ENCODE peak calls at places on chromosomes 1 and 21, in seven cellular contexts. C is GM12878; I is CD4-positive, alpha-beta T cell; X is GM13977; H is fibroblast of mammary gland; G is transverse colon; Z is fibroblast of lung. F is an unnamed sample.

GRCh38 chr21:42021751-42022430 is 11.7 kb upstream of the ZBTB21 start:
- DNase-seq in C (no peak), I (no peak), X (no peak), H (no peak), G (no peak), Z (no peak), F (no peak)

GRCh38 chr1:83060216-83060615 is 938.7 kb downstream of the TTLL7 start:
- DNase-seq in C (no peak), I (no peak), X (no peak), H (no peak), G (no peak), Z (no peak), F (no peak)

GRCh38 chr1:38029725-38030511 is 16.7 kb downstream of the POU3F1 start:
- DNase-seq in C (peak; percentile 75), I (peak; percentile 36), X (peak; percentile 77), H (peak; percentile 72), G (peak; percentile 21), Z (peak; percentile 57), F (peak; percentile 26)

GRCh38 chr1:165633624-165634023 is 2.6 kb downstream of the MGST3 start:
- DNase-seq in C (no peak), I (no peak), X (no peak), H (peak; percentile 68), G (no peak), Z (peak; percentile 54), F (no peak)

GRCh38 chr21:42537106-42537742 is 23.6 kb downstream of the SLC37A1 start:
- DNase-seq in C (no peak), I (no peak), X (peak; percentile 68), H (no peak), G (no peak), Z (peak; percentile 17), F (no peak)

GRCh38 chr21:46161800-46162592 is 6.6 kb upstream of the FTCD start:
- DNase-seq in C (no peak), I (no peak), X (no peak), H (no peak), G (no peak), Z (no peak), F (no peak)

GRCh38 chr1:212669102-212669501 is 30.5 kb downstream of the BATF3 start:
- DNase-seq in C (no peak), I (no peak), X (no peak), H (peak; percentile 31), G (no peak), Z (peak; percentile 18), F (no peak)

GRCh38 chr1:20678599-20678998 is 17.4 kb upstream of the DDOST start:
- DNase-seq in C (peak; percentile 57), I (no peak), X (peak; percentile 61), H (no peak), G (no peak), Z (no peak), F (no peak)

GRCh38 chr1:15526021-15526489 is 593 bp upstream of the DNAJC16 start:
- DNase-seq in C (no peak), I (no peak), X (no peak), H (no peak), G (peak; percentile 46), Z (no peak), F (peak; percentile 59)

GRCh38 chr1:50700226-50701020 is 259.6 kb downstream of the FAF1 start:
- DNase-seq in C (no peak), I (no peak), X (no peak), H (no peak), G (no peak), Z (no peak), F (no peak)

GRCh38 chr1:231862611-231863010 is 236.0 kb downstream of the DISC1 start:
- DNase-seq in C (no peak), I (no peak), X (no peak), H (no peak), G (no peak), Z (no peak), F (no peak)

GRCh38 chr1:184021666-184022198 is 15.8 kb downstream of the COLGALT2 start:
- DNase-seq in C (no peak), I (no peak), X (no peak), H (no peak), G (no peak), Z (no peak), F (no peak)

GRCh38 chr1:235239821-235240220 is 78.8 kb upstream of the RBM34 start:
- DNase-seq in C (no peak), I (no peak), X (no peak), H (no peak), G (no peak), Z (no peak), F (no peak)

GRCh38 chr1:160781129-160781808 is 14.7 kb upstream of the LY9 start:
- DNase-seq in C (no peak), I (no peak), X (no peak), H (no peak), G (peak; percentile 78), Z (no peak), F (peak; percentile 56)

GRCh38 chr21:25708467-25709065 is 26.1 kb downstream of the ATP5PF start:
- DNase-seq in C (no peak), I (peak; percentile 42), X (peak; percentile 41), H (peak; percentile 64), G (peak; percentile 21), Z (peak; percentile 69), F (no peak)

GRCh38 chr1:8970870-8971337 is 25.2 kb downstream of the CA6 start:
- DNase-seq in C (peak; percentile 11), I (peak; percentile 32), X (peak; percentile 57), H (no peak), G (no peak), Z (no peak), F (no peak)

DNA sequence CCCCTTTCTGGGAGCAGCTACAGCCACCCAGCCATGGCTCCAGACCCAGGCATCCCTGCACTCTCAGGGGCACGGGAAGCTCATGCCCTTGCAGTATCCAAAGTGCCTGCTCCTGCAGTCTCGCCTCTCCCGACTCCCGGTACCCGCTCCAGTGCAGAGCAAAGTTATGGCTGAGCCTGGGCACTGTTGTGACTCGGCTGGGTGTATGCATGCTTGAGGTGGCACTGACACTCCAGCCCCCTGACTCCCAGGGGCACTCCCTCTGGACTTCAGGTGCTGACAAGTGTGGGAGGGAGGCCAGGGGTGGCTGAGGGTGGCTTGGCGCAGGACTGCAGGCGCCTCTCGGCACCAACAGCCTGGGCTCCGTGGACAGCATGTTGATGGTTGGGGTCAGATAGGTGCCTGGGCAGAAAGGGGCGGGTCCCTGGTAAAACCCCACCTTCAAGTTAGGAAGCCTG is 580.1 kb upstream of the ADGRL2 start:
- DNase-seq in C (no peak), I (no peak), X (no peak), H (no peak), G (no peak), Z (no peak), F (no peak)
- TF ChIP-seq CTCF in C (no peak), I (no peak), X (no peak), H (no peak), G (no peak), Z (no peak), F (no peak)

GRCh38 chr1:114715952-114716303 is 643 bp downstream of the NRAS start:
- DNase-seq in C (no peak), I (no peak), X (no peak), H (peak; percentile 11), G (no peak), Z (no peak), F (no peak)
- TF ChIP-seq CTCF in C (no peak), I (no peak), X (no peak), H (no peak), G (no peak), Z (no peak), F (no peak)

GRCh38 chr1:202143011-202143767 is 1.3 kb downstream of the ARL8A start:
- DNase-seq in C (no peak), I (peak; percentile 8), X (peak; percentile 59), H (no peak), G (peak; percentile 34), Z (no peak), F (no peak)

GRCh38 chr1:202143768-202144509 is 598 bp downstream of the ARL8A start:
- DNase-seq in C (no peak), I (peak; percentile 11), X (peak; percentile 80), H (no peak), G (peak; percentile 36), Z (no peak), F (peak; percentile 76)

GRCh38 chr1:202145325-202146140 is 996 bp upstream of the ARL8A start:
- DNase-seq in C (no peak), I (no peak), X (peak; percentile 64), H (no peak), G (no peak), Z (no peak), F (no peak)

GRCh38 chr1:202146279-202146678 is 1.7 kb upstream of the ARL8A start:
- DNase-seq in C (no peak), I (no peak), X (no peak), H (no peak), G (no peak), Z (no peak), F (no peak)

DNA sequence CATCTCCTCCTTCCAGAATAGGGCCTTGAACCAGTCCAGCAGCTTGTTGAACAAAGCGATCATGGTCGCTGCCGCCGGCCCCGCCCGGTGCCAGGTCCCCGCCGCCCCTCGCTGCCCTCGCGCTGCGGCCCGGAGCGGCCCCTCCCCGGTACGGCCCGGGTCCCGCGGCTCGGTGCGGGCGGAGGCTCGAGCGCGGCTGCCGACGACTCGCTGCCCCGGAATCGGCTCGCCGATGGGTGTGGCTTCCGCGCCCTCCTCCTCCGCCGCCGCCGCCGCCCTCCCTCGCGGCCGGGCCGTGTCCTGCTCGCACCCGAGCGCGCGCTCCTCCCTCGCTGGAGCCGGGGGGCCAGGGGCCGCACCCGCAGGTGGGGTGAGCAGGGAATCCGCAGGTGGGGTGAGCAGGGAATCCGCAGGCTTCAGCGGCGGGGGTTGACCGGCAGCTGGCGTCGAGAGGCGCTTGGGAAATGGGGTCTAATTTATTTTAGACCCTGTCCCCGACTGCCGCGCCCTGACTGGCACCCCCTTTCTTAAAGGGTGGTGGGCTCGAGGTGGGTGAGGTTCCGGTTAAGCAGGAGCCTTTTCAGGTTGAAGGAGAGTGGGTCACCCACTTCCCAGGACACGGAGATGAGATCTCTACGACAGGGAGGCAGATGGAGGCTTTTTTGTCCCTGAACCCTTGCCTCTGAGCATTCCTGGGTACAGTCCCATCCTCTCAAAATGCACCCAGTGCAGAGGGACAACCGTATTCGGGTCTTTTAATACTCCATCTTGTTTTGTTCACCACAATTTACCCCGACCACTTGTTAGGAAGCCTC is at the start of gene ARL8A:
- DNase-seq in C (no peak), I (peak; percentile 59), X (peak; percentile 92), H (no peak), G (peak; percentile 80), Z (no peak), F (peak; percentile 86)
- TF ChIP-seq CTCF in C (no peak), I (no peak), X (no peak), H (no peak), G (no peak), Z (no peak), F (no peak)

GRCh38 chr1:87918398-87918797 is 589.7 kb downstream of the LMO4 start:
- DNase-seq in C (no peak), I (no peak), X (no peak), H (no peak), G (no peak), Z (no peak), F (no peak)

GRCh38 chr1:87916965-87917364 is 588.3 kb downstream of the LMO4 start:
- DNase-seq in C (no peak), I (no peak), X (no peak), H (no peak), G (no peak), Z (no peak), F (no peak)

GRCh38 chr1:87914396-87914795 is 585.7 kb downstream of the LMO4 start:
- DNase-seq in C (no peak), I (no peak), X (no peak), H (peak; percentile 7), G (no peak), Z (no peak), F (no peak)

GRCh38 chr1:87915771-87916170 is 587.1 kb downstream of the LMO4 start:
- DNase-seq in C (no peak), I (no peak), X (no peak), H (peak; percentile 66), G (no peak), Z (peak; percentile 35), F (no peak)

GRCh38 chr1:87913361-87913760 is 584.7 kb downstream of the LMO4 start:
- DNase-seq in C (no peak), I (no peak), X (no peak), H (no peak), G (no peak), Z (no peak), F (no peak)
- TF ChIP-seq CTCF in C (no peak), I (no peak), X (no peak), H (no peak), G (no peak), Z (no peak), F (no peak)